ENCODE peak calls at places on chromosomes 16 and 17, in six cellular contexts. One of them, this sample, is unnamed.

GRCh38 chr17:14325618-14326167 is 24.8 kb downstream of the HS3ST3B1 start:
- DNase-seq in lower lobe of right lung: no peak
- DNase-seq in left lung: no peak
- DNase-seq in A549: no peak
- DNase-seq in neural progenitor cell: no peak
- DNase-seq in WTC11: no peak
- DNase-seq in this sample: no peak

GRCh38 chr16:58306327-58306726 is 11.5 kb upstream of the PRSS54 start:
- DNase-seq in left lung: no peak
- DNase-seq in WTC11: peak
- DNase-seq in lower lobe of right lung: no peak
- DNase-seq in neural progenitor cell: no peak
- DNase-seq in A549: peak
- DNase-seq in this sample: no peak

GRCh38 chr16:76338472-76338871 is 61.3 kb downstream of the CNTNAP4 start:
- DNase-seq in neural progenitor cell: no peak
- DNase-seq in left lung: no peak
- DNase-seq in lower lobe of right lung: no peak
- DNase-seq in A549: no peak
- DNase-seq in WTC11: no peak
- DNase-seq in this sample: no peak

GRCh38 chr17:80413771-80414507 is 1.0 kb upstream of the ENDOV start:
- DNase-seq in lower lobe of right lung: no peak
- DNase-seq in WTC11: no peak
- DNase-seq in A549: no peak
- DNase-seq in left lung: no peak
- DNase-seq in neural progenitor cell: no peak
- DNase-seq in this sample: no peak

GRCh38 chr16:89144681-89145080 is 26.9 kb upstream of the CDH15 start:
- DNase-seq in A549: no peak
- DNase-seq in lower lobe of right lung: peak
- DNase-seq in neural progenitor cell: no peak
- DNase-seq in WTC11: no peak
- DNase-seq in left lung: no peak
- DNase-seq in this sample: no peak

GRCh38 chr16:84150926-84151325 is 5.8 kb downstream of the DNAAF1 start:
- DNase-seq in WTC11: no peak
- DNase-seq in lower lobe of right lung: no peak
- DNase-seq in A549: no peak
- DNase-seq in left lung: no peak
- DNase-seq in neural progenitor cell: no peak
- DNase-seq in this sample: no peak

GRCh38 chr17:21573961-21574610 is 118.2 kb upstream of the KCNJ18 start:
- DNase-seq in left lung: peak
- DNase-seq in WTC11: no peak
- DNase-seq in lower lobe of right lung: peak
- DNase-seq in neural progenitor cell: no peak
- DNase-seq in A549: no peak
- DNase-seq in this sample: no peak

GRCh38 chr17:75271955-75272847 is 1.2 kb upstream of the MIF4GD start:
- DNase-seq in WTC11: no peak
- DNase-seq in neural progenitor cell: no peak
- DNase-seq in left lung: no peak
- DNase-seq in lower lobe of right lung: no peak
- DNase-seq in A549: peak
- DNase-seq in this sample: no peak

GRCh38 chr17:65170839-65171238 is 33.7 kb downstream of the RGS9 start:
- DNase-seq in WTC11: no peak
- DNase-seq in A549: peak
- DNase-seq in left lung: no peak
- DNase-seq in lower lobe of right lung: peak
- DNase-seq in neural progenitor cell: no peak
- DNase-seq in this sample: no peak

GRCh38 chr17:79484600-79485398 is 126.1 kb downstream of the RBFOX3 start:
- DNase-seq in WTC11: no peak
- DNase-seq in lower lobe of right lung: no peak
- DNase-seq in neural progenitor cell: no peak
- DNase-seq in left lung: no peak
- DNase-seq in A549: no peak
- DNase-seq in this sample: no peak

GRCh38 chr17:28811594-28812135 is 30.9 kb downstream of the FAM222B start:
- DNase-seq in WTC11: no peak
- DNase-seq in A549: peak
- DNase-seq in neural progenitor cell: peak
- DNase-seq in left lung: no peak
- DNase-seq in lower lobe of right lung: no peak
- DNase-seq in this sample: no peak

GRCh38 chr17:36921131-36921851 is 16.0 kb upstream of the LHX1 start:
- DNase-seq in A549: peak
- DNase-seq in left lung: no peak
- DNase-seq in neural progenitor cell: peak
- DNase-seq in lower lobe of right lung: no peak
- DNase-seq in WTC11: no peak
- DNase-seq in this sample: no peak

GRCh38 chr17:37856245-37856644 is 68.0 kb upstream of the TBC1D3K start:
- DNase-seq in A549: no peak
- DNase-seq in WTC11: no peak
- DNase-seq in neural progenitor cell: no peak
- DNase-seq in left lung: no peak
- DNase-seq in lower lobe of right lung: no peak
- DNase-seq in this sample: no peak

GRCh38 chr16:66927012-66927436 is 1.7 kb upstream of the RRAD start:
- DNase-seq in lower lobe of right lung: peak
- DNase-seq in A549: peak
- DNase-seq in neural progenitor cell: no peak
- DNase-seq in WTC11: peak
- DNase-seq in left lung: no peak
- DNase-seq in this sample: no peak

GRCh38 chr17:7380855-7381683 is at the start of gene TNK1:
- DNase-seq in neural progenitor cell: peak
- DNase-seq in A549: no peak
- DNase-seq in left lung: peak
- DNase-seq in lower lobe of right lung: peak
- DNase-seq in WTC11: peak
- DNase-seq in this sample: no peak

GRCh38 chr16:30005341-30006094 is 5.3 kb downstream of the DOC2A start:
- DNase-seq in lower lobe of right lung: no peak
- DNase-seq in left lung: peak
- DNase-seq in neural progenitor cell: peak
- DNase-seq in A549: peak
- DNase-seq in WTC11: no peak
- DNase-seq in this sample: no peak

GRCh38 chr17:78597923-78598545 is 20.8 kb upstream of the DNAH17 start:
- DNase-seq in A549: no peak
- DNase-seq in WTC11: no peak
- DNase-seq in lower lobe of right lung: no peak
- DNase-seq in neural progenitor cell: no peak
- DNase-seq in left lung: no peak
- DNase-seq in this sample: no peak

GRCh38 chr17:75096082-75096625 is 8.4 kb downstream of the SLC16A5 start:
- DNase-seq in neural progenitor cell: no peak
- DNase-seq in left lung: peak
- DNase-seq in WTC11: no peak
- DNase-seq in A549: peak
- DNase-seq in lower lobe of right lung: peak
- DNase-seq in this sample: no peak

GRCh38 chr16:55470533-55471371 is 8.2 kb upstream of the MMP2 start:
- DNase-seq in A549: no peak
- DNase-seq in neural progenitor cell: no peak
- DNase-seq in left lung: no peak
- DNase-seq in WTC11: no peak
- DNase-seq in lower lobe of right lung: no peak
- DNase-seq in this sample: no peak

GRCh38 chr17:16933317-16934132 is 38.4 kb downstream of the TNFRSF13B start:
- DNase-seq in A549: no peak
- DNase-seq in lower lobe of right lung: no peak
- DNase-seq in WTC11: peak
- DNase-seq in left lung: peak
- DNase-seq in neural progenitor cell: no peak
- DNase-seq in this sample: no peak

GRCh38 chr17:79065105-79065670 is 9.4 kb upstream of the ENGASE start:
- DNase-seq in neural progenitor cell: peak
- DNase-seq in A549: peak
- DNase-seq in WTC11: peak
- DNase-seq in lower lobe of right lung: no peak
- DNase-seq in left lung: no peak
- DNase-seq in this sample: no peak

GRCh38 chr17:73291260-73291801 is 20.5 kb downstream of the CDC42EP4 start:
- DNase-seq in neural progenitor cell: no peak
- DNase-seq in A549: peak
- DNase-seq in WTC11: no peak
- DNase-seq in lower lobe of right lung: peak
- DNase-seq in left lung: peak
- DNase-seq in this sample: no peak

GRCh38 chr16:2711370-2712062 is 8.5 kb downstream of the PRSS27 start:
- DNase-seq in left lung: no peak
- DNase-seq in WTC11: no peak
- DNase-seq in neural progenitor cell: no peak
- DNase-seq in A549: no peak
- DNase-seq in lower lobe of right lung: no peak
- DNase-seq in this sample: no peak

GRCh38 chr17:27552467-27552779 is 78.6 kb upstream of the LGALS9 start:
- DNase-seq in lower lobe of right lung: no peak
- DNase-seq in left lung: no peak
- DNase-seq in neural progenitor cell: no peak
- DNase-seq in WTC11: no peak
- DNase-seq in A549: peak
- DNase-seq in this sample: no peak

GRCh38 chr16:12057276-12057675 is 80.7 kb downstream of the SNX29 start:
- DNase-seq in WTC11: no peak
- DNase-seq in neural progenitor cell: no peak
- DNase-seq in lower lobe of right lung: peak
- DNase-seq in A549: no peak
- DNase-seq in left lung: no peak
- DNase-seq in this sample: no peak

GRCh38 chr16:16150117-16150877 is 73.0 kb downstream of the ABCC6 start:
- DNase-seq in lower lobe of right lung: no peak
- DNase-seq in A549: no peak
- DNase-seq in neural progenitor cell: no peak
- DNase-seq in WTC11: no peak
- DNase-seq in left lung: no peak
- DNase-seq in this sample: no peak

GRCh38 chr16:67068212-67068753 is 39.3 kb downstream of the CBFB start:
- DNase-seq in lower lobe of right lung: no peak
- DNase-seq in left lung: no peak
- DNase-seq in WTC11: no peak
- DNase-seq in neural progenitor cell: no peak
- DNase-seq in A549: peak
- DNase-seq in this sample: no peak

GRCh38 chr17:57106107-57106835 is 21.2 kb downstream of the AKAP1 start:
- DNase-seq in lower lobe of right lung: no peak
- DNase-seq in neural progenitor cell: peak
- DNase-seq in left lung: no peak
- DNase-seq in WTC11: peak
- DNase-seq in A549: peak
- DNase-seq in this sample: no peak

GRCh38 chr16:85162478-85163277 is 50.4 kb upstream of the CIBAR2 start:
- DNase-seq in neural progenitor cell: no peak
- DNase-seq in left lung: peak
- DNase-seq in A549: no peak
- DNase-seq in lower lobe of right lung: no peak
- DNase-seq in WTC11: no peak
- DNase-seq in this sample: no peak

GRCh38 chr16:14308357-14308723 is 237.2 kb downstream of the MRTFB start:
- DNase-seq in WTC11: no peak
- DNase-seq in lower lobe of right lung: no peak
- DNase-seq in neural progenitor cell: no peak
- DNase-seq in left lung: no peak
- DNase-seq in A549: no peak
- DNase-seq in this sample: no peak
- TF ChIP-seq CTCF in WTC11: no peak
- TF ChIP-seq CTCF in lower lobe of right lung: no peak
- TF ChIP-seq CTCF in neural progenitor cell: no peak
- TF ChIP-seq CTCF in left lung: no peak
- TF ChIP-seq CTCF in A549: no peak
- TF ChIP-seq CTCF in this sample: no peak

GRCh38 chr17:76376318-76377133 is 7.9 kb upstream of the SPHK1 start:
- DNase-seq in lower lobe of right lung: no peak
- DNase-seq in left lung: peak
- DNase-seq in WTC11: no peak
- DNase-seq in A549: no peak
- DNase-seq in neural progenitor cell: no peak
- DNase-seq in this sample: no peak
- TF ChIP-seq CTCF in lower lobe of right lung: no peak
- TF ChIP-seq CTCF in left lung: no peak
- TF ChIP-seq CTCF in WTC11: no peak
- TF ChIP-seq CTCF in A549: no peak
- TF ChIP-seq CTCF in neural progenitor cell: no peak
- TF ChIP-seq CTCF in this sample: no peak

GRCh38 chr16:743794-744500 is 3.1 kb upstream of the CIAO3 start:
- DNase-seq in A549: no peak
- DNase-seq in neural progenitor cell: no peak
- DNase-seq in left lung: peak
- DNase-seq in lower lobe of right lung: no peak
- DNase-seq in WTC11: peak
- DNase-seq in this sample: no peak

GRCh38 chr16:747978-748746 is 7.4 kb upstream of the CIAO3 start:
- DNase-seq in A549: no peak
- DNase-seq in neural progenitor cell: no peak
- DNase-seq in WTC11: no peak
- DNase-seq in lower lobe of right lung: no peak
- DNase-seq in left lung: no peak
- DNase-seq in this sample: no peak

GRCh38 chr16:749010-749409 is 8.2 kb upstream of the CIAO3 start:
- DNase-seq in lower lobe of right lung: no peak
- DNase-seq in neural progenitor cell: no peak
- DNase-seq in A549: no peak
- DNase-seq in left lung: no peak
- DNase-seq in WTC11: no peak
- DNase-seq in this sample: no peak

GRCh38 chr16:746637-747036 is 5.8 kb upstream of the CIAO3 start:
- DNase-seq in lower lobe of right lung: no peak
- DNase-seq in left lung: peak
- DNase-seq in neural progenitor cell: no peak
- DNase-seq in A549: no peak
- DNase-seq in WTC11: no peak
- DNase-seq in this sample: no peak

GRCh38 chr16:745739-746138 is 4.9 kb upstream of the CIAO3 start:
- DNase-seq in A549: no peak
- DNase-seq in neural progenitor cell: peak
- DNase-seq in left lung: peak
- DNase-seq in lower lobe of right lung: no peak
- DNase-seq in WTC11: peak
- DNase-seq in this sample: no peak
- TF ChIP-seq CTCF in A549: peak
- TF ChIP-seq CTCF in neural progenitor cell: peak
- TF ChIP-seq CTCF in left lung: peak
- TF ChIP-seq CTCF in lower lobe of right lung: peak
- TF ChIP-seq CTCF in WTC11: no peak
- TF ChIP-seq CTCF in this sample: peak

DNA sequence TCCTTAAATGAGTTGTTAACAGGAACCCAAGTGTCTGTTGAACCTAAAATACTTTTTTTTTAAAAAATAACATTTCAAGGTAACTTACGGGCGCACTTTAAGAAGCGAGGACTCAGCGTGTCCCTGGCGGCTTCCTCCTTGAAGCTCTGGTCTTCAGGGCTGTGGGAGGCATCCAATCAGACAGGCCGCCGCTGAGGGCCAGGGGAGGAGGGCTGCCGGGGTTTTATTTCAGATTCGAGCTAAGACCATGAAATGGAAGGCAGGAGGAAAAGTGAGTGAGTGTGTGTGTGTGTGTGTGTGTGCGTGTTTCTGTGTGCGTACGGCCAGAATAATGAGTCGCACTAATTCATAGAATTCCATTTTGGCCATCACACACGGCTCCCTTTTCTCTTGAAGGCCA is 41.0 kb downstream of the C16orf78 start:
- DNase-seq in left lung: no peak
- DNase-seq in lower lobe of right lung: no peak
- DNase-seq in WTC11: no peak
- DNase-seq in neural progenitor cell: no peak
- DNase-seq in A549: no peak
- DNase-seq in this sample: no peak
- TF ChIP-seq CTCF in left lung: no peak
- TF ChIP-seq CTCF in lower lobe of right lung: no peak
- TF ChIP-seq CTCF in WTC11: no peak
- TF ChIP-seq CTCF in neural progenitor cell: no peak
- TF ChIP-seq CTCF in A549: no peak
- TF ChIP-seq CTCF in this sample: no peak